ENCODE peak calls at places on chromosome 13, in ten cellular contexts. Z is breast epithelium, U is HCT116, K is HL-60, C is stomach, H is sigmoid colon, V is GM23338, G is transverse colon, J is prostate gland, A is spleen. M is an unnamed sample.

GRCh38 chr13:71605744-71606143 is 261.3 kb downstream of the DACH1 start:
- DNase-seq in A (no peak), V (no peak), C (no peak), U (no peak), K (no peak), G (no peak), J (no peak), Z (no peak), H (no peak), M (no peak)

GRCh38 chr13:49806126-49806536 is 13.6 kb upstream of the KPNA3 start:
- DNase-seq in C (no peak), U (no peak), A (no peak), Z (no peak), K (peak), G (no peak), H (no peak), J (no peak), V (no peak), M (no peak)

GRCh38 chr13:33610471-33611015 is 207.4 kb upstream of the RFC3 start:
- DNase-seq in G (peak), A (peak), V (peak), Z (no peak), K (no peak), H (no peak), J (peak), C (no peak), U (no peak), M (no peak)

GRCh38 chr13:60396783-60397692 is at the start of gene TDRD3:
- DNase-seq in V (peak), J (peak), H (peak), C (peak), K (peak), U (peak), G (peak), A (peak), Z (peak), M (peak)

GRCh38 chr13:95457294-95457693 is 95.2 kb upstream of the CLDN10 start:
- DNase-seq in V (no peak), H (no peak), C (no peak), G (no peak), U (no peak), J (no peak), A (no peak), Z (no peak), K (no peak), M (no peak)

GRCh38 chr13:35917252-35917941 is 213.8 kb downstream of the DCLK1 start:
- DNase-seq in G (no peak), Z (no peak), V (peak), C (no peak), H (no peak), A (no peak), K (no peak), U (no peak), J (no peak), M (no peak)

GRCh38 chr13:110910013-110910890 is 4.6 kb downstream of the ANKRD10 start:
- DNase-seq in K (no peak), U (no peak), V (no peak), Z (no peak), G (peak), J (no peak), H (no peak), C (no peak), A (no peak), M (no peak)

GRCh38 chr13:41458187-41458938 is 1.0 kb downstream of the RGCC start:
- DNase-seq in V (peak), J (peak), H (peak), U (no peak), K (no peak), C (peak), A (peak), Z (no peak), G (peak), M (peak)

GRCh38 chr13:110641055-110642015 is 26.0 kb downstream of the NAXD start:
- DNase-seq in Z (no peak), C (peak), U (no peak), A (peak), J (no peak), H (peak), G (no peak), V (no peak), K (no peak), M (no peak)

GRCh38 chr13:35984287-35984686 is 146.9 kb downstream of the DCLK1 start:
- DNase-seq in H (no peak), Z (no peak), U (no peak), V (no peak), J (no peak), G (no peak), C (no peak), A (no peak), K (no peak), M (no peak)

GRCh38 chr13:49760555-49760954 is 31.9 kb downstream of the KPNA3 start:
- DNase-seq in K (no peak), C (no peak), A (no peak), V (no peak), H (no peak), G (no peak), Z (no peak), U (no peak), J (no peak), M (no peak)

GRCh38 chr13:45092668-45093067 is 27.6 kb upstream of the GTF2F2 start:
- DNase-seq in G (no peak), K (no peak), U (no peak), J (no peak), Z (no peak), H (no peak), V (no peak), A (no peak), C (no peak), M (no peak)

GRCh38 chr13:110448230-110448629 is 113.3 kb downstream of the RAB20 start:
- DNase-seq in J (no peak), G (no peak), Z (no peak), C (no peak), K (no peak), H (no peak), U (peak), V (no peak), A (no peak), M (no peak)

GRCh38 chr13:26695891-26696311 is 64.7 kb downstream of the GPR12 start:
- DNase-seq in A (no peak), J (no peak), G (no peak), C (no peak), V (no peak), Z (no peak), K (no peak), U (no peak), H (no peak), M (peak)

GRCh38 chr13:73140804-73141203 is 82.0 kb downstream of the KLF5 start:
- DNase-seq in H (no peak), Z (no peak), C (peak), A (no peak), U (no peak), K (no peak), J (no peak), V (no peak), G (no peak), M (peak)

GRCh38 chr13:113851826-113852535 is 11.9 kb downstream of the GAS6 start:
- DNase-seq in A (peak), K (no peak), U (no peak), V (no peak), Z (peak), C (no peak), H (no peak), J (no peak), G (no peak), M (no peak)

GRCh38 chr13:104586010-104586746 is 1520.0 kb upstream of the SLC10A2 start:
- DNase-seq in K (no peak), U (peak), V (peak), G (peak), C (no peak), Z (no peak), J (no peak), A (no peak), H (no peak), M (no peak)

GRCh38 chr13:46801831-46802230 is 4.9 kb upstream of the ESD start:
- DNase-seq in H (no peak), G (no peak), C (no peak), V (no peak), J (no peak), K (no peak), U (no peak), Z (no peak), A (no peak), M (no peak)

GRCh38 chr13:35554972-35555623 is 78.6 kb upstream of the MAB21L1 start:
- DNase-seq in H (no peak), V (no peak), A (no peak), C (no peak), G (no peak), U (no peak), K (no peak), J (no peak), Z (no peak), M (no peak)

GRCh38 chr13:101785858-101786257 is 333.4 kb downstream of the ITGBL1 start:
- DNase-seq in K (no peak), V (peak), H (no peak), J (no peak), Z (no peak), U (peak), C (no peak), G (no peak), A (no peak), M (no peak)

GRCh38 chr13:87259479-87260083 is 411.6 kb upstream of the SLITRK5 start:
- DNase-seq in Z (no peak), A (no peak), C (no peak), V (peak), U (peak), G (no peak), J (no peak), H (no peak), K (no peak), M (no peak)

GRCh38 chr13:50617134-50617721 is 226.3 kb downstream of the DLEU7 start:
- DNase-seq in V (no peak), U (peak), K (no peak), J (no peak), H (no peak), Z (no peak), C (no peak), A (no peak), G (no peak), M (no peak)

GRCh38 chr13:112973577-112973951 is 4.5 kb downstream of the MCF2L start:
- DNase-seq in C (no peak), K (no peak), U (no peak), H (no peak), Z (no peak), V (no peak), A (peak), J (no peak), G (peak), M (no peak)

GRCh38 chr13:68358218-68358817 is 1128.2 kb upstream of the PCDH9 start:
- DNase-seq in K (no peak), V (no peak), G (no peak), C (no peak), U (no peak), H (no peak), A (no peak), J (no peak), Z (no peak), M (no peak)

GRCh38 chr13:73230714-73231113 is 171.9 kb downstream of the KLF5 start:
- DNase-seq in V (no peak), Z (no peak), A (no peak), U (no peak), C (no peak), G (no peak), K (no peak), J (no peak), H (no peak), M (no peak)

GRCh38 chr13:97439196-97439595 is 5.2 kb downstream of the RAP2A start:
- DNase-seq in A (no peak), C (no peak), H (no peak), U (no peak), V (no peak), J (no peak), G (no peak), K (no peak), Z (no peak), M (no peak)
- TF ChIP-seq POLR2AphosphoS5 in A (no peak), C (no peak), H (no peak), U (no peak), V (no peak), J (no peak), G (no peak), K (no peak), Z (no peak), M (no peak)

GRCh38 chr13:91286317-91286716 is 61.2 kb upstream of the MIR17HG start:
- DNase-seq in K (no peak), A (no peak), J (no peak), V (no peak), G (no peak), C (no peak), Z (no peak), U (no peak), H (no peak), M (no peak)
- H3K27ac ChIP-seq in K (no peak), A (no peak), J (no peak), V (no peak), G (no peak), C (no peak), Z (no peak), U (no peak), H (no peak), M (no peak)

GRCh38 chr13:76886292-76887061 is at the start of gene KCTD12:
- DNase-seq in U (peak), G (peak), V (peak), A (peak), H (peak), C (peak), Z (peak), J (peak), K (no peak), M (peak)
- TF ChIP-seq POLR2AphosphoS5 in U (no peak), G (peak), V (peak), A (peak), H (peak), C (peak), Z (peak), J (no peak), K (no peak), M (peak)

GRCh38 chr13:52597676-52598075 is 44.6 kb upstream of the HNRNPA1L2 start:
- DNase-seq in C (no peak), Z (no peak), J (no peak), V (no peak), U (no peak), A (no peak), H (no peak), K (no peak), G (no peak), M (no peak)

GRCh38 chr13:52599853-52600603 is 42.2 kb upstream of the HNRNPA1L2 start:
- DNase-seq in Z (no peak), K (no peak), A (peak), C (no peak), U (no peak), G (peak), V (peak), H (no peak), J (peak), M (no peak)

GRCh38 chr13:52600666-52601065 is 41.6 kb upstream of the HNRNPA1L2 start:
- DNase-seq in C (no peak), U (no peak), J (no peak), H (no peak), V (no peak), G (no peak), Z (no peak), A (no peak), K (no peak), M (no peak)

GRCh38 chr13:52599037-52599852 is 43.0 kb upstream of the HNRNPA1L2 start:
- DNase-seq in C (no peak), V (no peak), Z (no peak), A (no peak), H (no peak), J (peak), U (no peak), G (no peak), K (no peak), M (no peak)
- H3K27ac ChIP-seq in C (no peak), V (no peak), Z (peak), A (peak), H (peak), J (peak), U (no peak), G (peak), K (no peak), M (peak)

GRCh38 chr13:106118996-106119395 is 416.5 kb downstream of the EFNB2 start:
- DNase-seq in K (no peak), H (no peak), G (no peak), J (no peak), U (no peak), Z (no peak), A (no peak), C (no peak), V (no peak), M (no peak)

GRCh38 chr13:106114981-106115554 is 420.4 kb downstream of the EFNB2 start:
- DNase-seq in J (no peak), V (no peak), K (no peak), U (no peak), C (no peak), H (no peak), Z (no peak), G (no peak), A (no peak), M (no peak)

GRCh38 chr13:106118050-106118449 is 417.4 kb downstream of the EFNB2 start:
- DNase-seq in A (no peak), C (no peak), G (no peak), H (no peak), Z (no peak), K (no peak), U (no peak), J (no peak), V (no peak), M (no peak)

GRCh38 chr13:106117640-106118039 is 417.8 kb downstream of the EFNB2 start:
- DNase-seq in G (no peak), Z (no peak), K (no peak), V (no peak), U (no peak), A (no peak), J (no peak), C (no peak), H (no peak), M (no peak)

GRCh38 chr13:106117035-106117434 is 418.4 kb downstream of the EFNB2 start:
- DNase-seq in G (no peak), J (no peak), H (no peak), V (no peak), A (no peak), U (no peak), K (no peak), Z (no peak), C (no peak), M (no peak)
- TF ChIP-seq POLR2AphosphoS5 in G (no peak), J (no peak), H (no peak), V (no peak), A (no peak), U (no peak), K (no peak), Z (no peak), C (no peak), M (no peak)

GRCh38 chr13:32511482-32511881 is 27.1 kb downstream of the N4BP2L2 start:
- DNase-seq in K (no peak), H (no peak), V (no peak), U (no peak), Z (no peak), A (no peak), J (no peak), C (no peak), G (no peak), M (no peak)

GRCh38 chr13:32515246-32515645 is 23.3 kb downstream of the N4BP2L2 start:
- DNase-seq in V (no peak), H (no peak), C (no peak), Z (no peak), U (no peak), G (no peak), K (no peak), A (no peak), J (no peak), M (no peak)
- H3K27ac ChIP-seq in V (no peak), H (no peak), C (no peak), Z (no peak), U (no peak), G (no peak), K (no peak), A (no peak), J (no peak), M (no peak)